ENCODE peak calls at places on chromosomes 7 and 10, in eight cellular contexts. Z, W, I, N, G, D, M and Y are unnamed samples.
A peak's percentile ranks its signal among the peaks of the same experiment; 100 is the strongest.

GRCh38 chr10:52128056-52128683 is 185.9 kb upstream of the DKK1 start:
- DNase-seq in N (no peak), M (no peak), W (no peak), Z (no peak), G (no peak), D (no peak), I (no peak), Y (no peak)

GRCh38 chr10:74177140-74177677 is 26.2 kb downstream of the ADK start:
- DNase-seq in I (peak; percentile 56), G (peak; percentile 38), D (no peak), M (peak; percentile 29), W (no peak), N (no peak), Z (peak; percentile 27), Y (peak; percentile 56)

GRCh38 chr10:77799352-77799751 is 127.2 kb downstream of the DLG5 start:
- DNase-seq in G (no peak), M (no peak), W (no peak), I (no peak), D (no peak), N (no peak), Z (no peak), Y (no peak)

GRCh38 chr10:119919823-119920222 is 27.3 kb downstream of the SEC23IP start:
- DNase-seq in W (no peak), M (no peak), D (no peak), G (no peak), N (no peak), Z (no peak), I (no peak), Y (no peak)

GRCh38 chr10:96334888-96335526 is 23.8 kb downstream of the OPALIN start:
- DNase-seq in G (no peak), W (no peak), D (peak; percentile 9), Z (peak; percentile 55), I (peak; percentile 35), M (no peak), N (no peak), Y (no peak)

GRCh38 chr7:108805808-108806397 is 236.2 kb downstream of the DNAJB9 start:
- DNase-seq in M (no peak), N (no peak), G (no peak), Z (peak; percentile 35), I (peak; percentile 3), D (peak; percentile 33), W (no peak), Y (no peak)

GRCh38 chr7:39560398-39560797 is 5.8 kb upstream of the YAE1 start:
- DNase-seq in M (no peak), G (no peak), W (no peak), Z (no peak), D (no peak), N (no peak), I (no peak), Y (no peak)

GRCh38 chr10:10165415-10165814 is 852.3 kb upstream of the CELF2 start:
- DNase-seq in Z (no peak), D (no peak), M (no peak), G (no peak), W (no peak), I (no peak), N (no peak), Y (no peak)

GRCh38 chr7:150988230-150989226 is 2.3 kb upstream of the NOS3 start:
- DNase-seq in G (no peak), N (no peak), I (no peak), W (peak; percentile 71), M (peak; percentile 77), D (no peak), Z (peak; percentile 36), Y (no peak)

GRCh38 chr7:1936531-1937251 is 266.6 kb downstream of the ELFN1 start:
- DNase-seq in I (no peak), D (no peak), N (no peak), Z (no peak), W (no peak), M (peak; percentile 6), G (no peak), Y (peak; percentile 41)

GRCh38 chr7:29483219-29484104 is 80.2 kb upstream of the PRR15 start:
- DNase-seq in D (no peak), G (no peak), Z (no peak), W (no peak), M (peak; percentile 18), N (no peak), I (no peak), Y (no peak)

GRCh38 chr10:77738496-77739158 is 101.0 kb upstream of the KCNMA1 start:
- DNase-seq in W (no peak), M (no peak), N (no peak), G (no peak), I (no peak), D (no peak), Z (no peak), Y (no peak)

GRCh38 chr10:106440355-106440754 is 724.2 kb downstream of the SORCS1 start:
- DNase-seq in G (no peak), I (no peak), Z (no peak), N (no peak), D (peak; percentile 29), M (no peak), W (no peak), Y (no peak)

DNA sequence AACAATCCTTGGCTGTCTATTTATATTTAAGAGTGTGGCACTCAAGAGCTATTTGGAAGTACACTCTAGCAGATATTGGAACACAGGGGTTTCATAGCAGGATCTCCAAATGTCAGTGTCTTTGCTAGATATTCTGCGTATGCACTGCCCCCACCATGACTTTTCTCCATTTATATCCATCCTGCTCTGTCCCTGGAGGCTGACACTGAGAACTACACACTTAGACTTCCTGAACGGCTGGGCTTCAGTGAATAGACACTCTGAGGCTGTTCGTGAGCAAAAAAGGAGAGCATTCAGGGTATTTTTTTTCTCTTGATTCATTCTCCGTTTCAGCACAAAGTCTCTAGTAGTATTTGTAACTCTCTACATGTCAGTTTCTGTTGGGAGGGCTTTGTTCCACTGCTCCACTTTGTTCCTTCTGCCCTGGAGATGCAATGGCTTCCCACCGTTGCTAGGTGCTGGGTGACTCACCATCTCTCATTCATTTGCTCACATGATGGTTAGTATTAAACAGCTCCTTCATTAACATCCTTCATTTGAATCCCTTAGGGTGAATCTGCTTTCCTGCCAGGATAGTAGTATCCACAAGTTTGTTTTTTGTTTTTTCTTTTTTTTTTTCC is 155.9 kb upstream of the SLC13A1 start:
- DNase-seq in I (no peak), W (no peak), G (no peak), N (no peak), Z (peak; percentile 2), M (no peak), D (peak; percentile 8), Y (no peak)
- TF ChIP-seq CTCF in I (no peak), W (no peak), G (no peak), N (no peak), Z (no peak), M (no peak), D (peak; percentile 46), Y (no peak)

GRCh38 chr10:311901-312665 is 176.8 kb downstream of the ZMYND11 start:
- DNase-seq in Z (no peak), N (no peak), W (no peak), M (no peak), G (no peak), D (no peak), I (no peak), Y (no peak)
- TF ChIP-seq CTCF in Z (no peak), N (no peak), W (no peak), M (no peak), G (no peak), D (no peak), I (no peak), Y (no peak)

GRCh38 chr10:128959746-128960145 is 507.3 kb upstream of the MGMT start:
- DNase-seq in N (no peak), W (no peak), D (no peak), Z (no peak), I (no peak), M (no peak), G (no peak), Y (no peak)

GRCh38 chr10:128964100-128964403 is 503.0 kb upstream of the MGMT start:
- DNase-seq in M (no peak), Z (no peak), I (no peak), W (no peak), N (no peak), G (no peak), D (no peak), Y (no peak)

GRCh38 chr10:128958881-128959690 is 508.0 kb upstream of the MGMT start:
- DNase-seq in M (no peak), D (no peak), Z (no peak), N (no peak), I (no peak), G (no peak), W (no peak), Y (no peak)

DNA sequence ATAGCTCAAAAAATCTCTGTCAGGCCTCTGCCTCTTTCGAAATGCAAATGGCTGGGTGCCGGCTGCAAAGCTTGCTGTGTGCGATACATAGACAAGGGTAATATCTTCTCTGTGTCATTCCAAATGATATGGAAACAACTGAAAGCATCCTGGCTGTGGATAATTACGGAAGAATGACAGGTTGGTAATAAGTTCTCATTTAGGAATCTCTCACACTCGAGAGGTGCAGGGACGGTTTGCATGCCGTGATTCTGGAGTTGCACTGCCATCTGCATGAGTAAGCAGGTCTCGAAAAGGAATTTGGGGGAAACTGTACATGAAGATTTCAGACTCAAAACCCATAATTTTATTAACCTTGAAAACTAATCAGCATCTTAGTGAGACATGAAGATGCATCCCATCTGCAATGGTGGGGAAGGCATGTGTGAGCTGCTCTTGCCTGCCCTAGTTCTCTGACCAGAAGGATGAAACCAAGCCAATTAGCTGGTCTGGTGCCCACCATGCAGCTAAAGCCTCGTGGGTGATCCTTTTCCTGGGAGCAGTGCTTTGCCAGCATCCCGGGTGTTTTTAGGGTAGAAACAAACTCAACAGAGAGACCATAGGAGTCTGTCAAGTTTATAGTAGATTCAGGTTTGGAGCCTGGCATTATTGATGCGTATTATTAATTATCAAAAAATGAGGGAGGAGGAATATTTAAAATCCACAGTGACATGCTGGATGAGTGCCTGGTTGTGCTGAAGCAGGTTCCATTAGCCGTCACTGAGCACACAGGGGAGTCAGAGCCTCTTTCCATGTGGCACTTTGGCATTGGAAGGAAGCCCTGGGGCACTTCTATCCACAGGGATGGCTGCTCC is 503.6 kb upstream of the MGMT start:
- DNase-seq in N (no peak), M (no peak), W (no peak), I (no peak), Z (no peak), D (no peak), G (no peak), Y (no peak)
- TF ChIP-seq CTCF in N (no peak), M (no peak), W (no peak), I (no peak), Z (no peak), D (no peak), G (no peak), Y (no peak)

DNA sequence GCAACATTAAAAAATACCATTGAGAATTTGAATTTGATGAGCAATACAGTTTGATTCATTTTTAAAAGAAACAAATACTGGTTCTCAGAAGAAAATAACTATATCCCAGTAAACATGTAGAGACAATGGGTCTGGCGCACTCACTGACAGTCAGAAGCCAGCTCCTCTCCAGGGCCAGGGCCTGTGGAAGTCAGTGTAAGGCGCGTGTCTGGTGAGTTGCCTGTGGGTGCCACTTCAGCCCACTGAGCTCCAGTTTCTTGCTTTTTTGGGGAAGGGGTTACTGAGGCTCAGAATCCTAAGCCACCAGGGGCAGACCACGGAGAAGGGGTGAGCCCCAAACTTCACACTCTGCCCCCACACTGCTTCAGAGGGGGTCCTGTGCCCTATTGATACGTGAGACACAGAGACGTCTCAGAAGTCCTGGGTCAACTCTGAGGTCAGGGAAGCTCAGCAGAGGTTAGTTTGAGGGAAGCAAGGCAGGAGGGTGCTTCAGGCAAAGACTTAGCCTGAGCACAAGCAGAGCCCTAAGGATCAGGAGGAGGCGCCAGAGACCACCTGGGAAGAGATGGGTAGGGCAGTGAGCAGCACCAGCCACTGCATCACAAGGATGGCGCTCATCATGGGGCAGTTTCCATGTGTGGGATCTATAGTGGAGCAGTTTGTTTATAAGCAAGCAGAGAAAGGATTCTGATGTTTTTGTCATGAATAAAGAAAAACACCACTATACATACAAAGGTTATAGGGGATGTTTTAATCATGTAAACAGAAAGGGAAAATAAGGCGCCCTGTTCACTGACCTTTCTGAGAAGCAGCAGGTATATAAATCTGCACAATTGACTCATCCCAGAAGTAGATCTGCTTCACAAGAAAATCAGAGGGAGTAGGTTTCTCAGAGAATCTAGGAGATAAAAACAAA is 95.7 kb downstream of the PKD1L1 start:
- DNase-seq in W (no peak), M (no peak), Z (peak; percentile 41), I (peak; percentile 28), N (no peak), G (no peak), D (no peak), Y (no peak)
- TF ChIP-seq CTCF in W (no peak), M (peak; percentile 17), Z (no peak), I (no peak), N (no peak), G (no peak), D (no peak), Y (no peak)